ENCODE peak calls at places on chromosomes 7 and 10, in eight cellular contexts. D is RCC 7860; E is Right ventricle myocardium superior; F is fibroblast of lung; K is endothelial cell of umbilical vein; M is Jurkat, Clone E6-1; N is activated CD4-positive, alpha-beta T cell treated with anti-CD3 and anti-CD28 coated beads, Interleukin-2, amount 10 ng/mL, durations not matched to agents 7 days and 5 days; L is NCI-H1105 treated with DMSO at 0.1 percent for 48 hours. V is an unnamed sample.
A peak's percentile ranks its signal among the peaks of the same experiment; 100 is the strongest.

GRCh38 chr10:43926875-43927406 is 278.3 kb upstream of the ZNF32 start:
- DNase-seq in L (no peak), F (no peak), K (no peak), E (no peak), N (no peak), M (no peak), D (no peak), V (no peak)

GRCh38 chr7:33805630-33806233 is 99.6 kb upstream of the BMPER start:
- DNase-seq in K (peak; percentile 77), L (no peak), F (peak; percentile 80), E (no peak), D (no peak), M (no peak), N (no peak), V (no peak)

GRCh38 chr7:91718071-91718470 is 162.4 kb downstream of the MTERF1 start:
- DNase-seq in N (no peak), K (no peak), E (no peak), M (no peak), L (no peak), D (no peak), F (peak; percentile 15), V (no peak)

GRCh38 chr7:112009081-112009480 is 197.1 kb downstream of the DOCK4 start:
- DNase-seq in L (no peak), D (peak; percentile 54), M (no peak), K (peak; percentile 44), E (no peak), F (peak; percentile 79), N (no peak), V (no peak)

GRCh38 chr7:30925117-30925516 is 13.5 kb downstream of the AQP1 start:
- DNase-seq in F (no peak), M (no peak), D (no peak), K (no peak), N (no peak), E (no peak), L (no peak), V (no peak)

GRCh38 chr7:114109299-114109698 is 190.5 kb upstream of the PPP1R3A start:
- DNase-seq in M (no peak), E (no peak), N (no peak), K (no peak), D (no peak), L (no peak), F (no peak), V (no peak)

GRCh38 chr7:77359599-77359998 is 56.5 kb downstream of the GSAP start:
- DNase-seq in F (no peak), L (no peak), D (no peak), K (peak; percentile 44), E (no peak), N (no peak), M (no peak), V (no peak)

GRCh38 chr10:21516270-21517131 is 9.0 kb downstream of the SKIDA1 start:
- DNase-seq in M (no peak), L (peak; percentile 43), F (peak; percentile 78), E (peak; percentile 80), D (peak; percentile 41), K (peak; percentile 53), N (peak; percentile 43), V (peak; percentile 61)

GRCh38 chr7:142066536-142066935 is 45.0 kb upstream of the MGAM2 start:
- DNase-seq in K (no peak), E (no peak), N (no peak), L (no peak), D (no peak), F (no peak), M (no peak), V (no peak)

GRCh38 chr7:2633538-2634264 is 1.9 kb downstream of the TTYH3 start:
- DNase-seq in L (no peak), E (peak; percentile 73), M (no peak), K (peak; percentile 50), F (peak; percentile 89), D (peak; percentile 91), N (no peak), V (peak; percentile 30)

GRCh38 chr7:95126053-95126709 is 198.2 kb downstream of the PON1 start:
- DNase-seq in M (no peak), E (no peak), K (peak; percentile 13), N (no peak), L (no peak), D (no peak), F (no peak), V (no peak)

GRCh38 chr7:107387077-107387476 is 82.8 kb upstream of the GPR22 start:
- DNase-seq in E (peak; percentile 74), M (no peak), D (no peak), L (no peak), F (peak; percentile 44), N (no peak), K (peak; percentile 78), V (no peak)

GRCh38 chr10:36183056-36183455 is 541.0 kb upstream of the FZD8 start:
- DNase-seq in D (no peak), M (no peak), F (no peak), K (no peak), E (no peak), N (no peak), L (no peak), V (no peak)

GRCh38 chr10:110858297-110858934 is 13.3 kb upstream of the PDCD4 start:
- DNase-seq in D (no peak), N (no peak), L (no peak), E (no peak), K (no peak), F (no peak), M (no peak), V (no peak)

GRCh38 chr7:156139112-156139511 is 326.8 kb upstream of the SHH start:
- DNase-seq in E (no peak), K (no peak), D (no peak), M (no peak), L (no peak), N (no peak), F (no peak), V (no peak)

GRCh38 chr10:62454696-62455451 is 80.7 kb downstream of the ZNF365 start:
- DNase-seq in E (peak; percentile 52), L (no peak), M (no peak), K (no peak), D (no peak), F (peak; percentile 91), N (no peak), V (no peak)

GRCh38 chr7:40836218-40836617 is 701.4 kb downstream of the SUGCT start:
- DNase-seq in L (no peak), D (peak; percentile 41), F (no peak), M (no peak), E (no peak), N (no peak), K (no peak), V (no peak)

V was measured in DND-41.